ENCODE peak calls at places on chromosome 1, in seven cellular contexts. J, W, T, A, P, C and S are unnamed samples.
A peak's percentile ranks its signal among the peaks of the same experiment; 100 is the strongest.

GRCh38 chr1:111323231-111323630 is 32.6 kb downstream of the CHIA start:
- DNase-seq in J (no peak), W (no peak), P (no peak), T (no peak), C (no peak), A (no peak), S (no peak)

GRCh38 chr1:230393722-230394121 is 32.4 kb downstream of the PGBD5 start:
- DNase-seq in P (no peak), T (no peak), J (no peak), W (no peak), A (no peak), C (no peak), S (no peak)

GRCh38 chr1:70911861-70912260 is 135.8 kb downstream of the PTGER3 start:
- DNase-seq in C (no peak), T (no peak), W (no peak), J (no peak), A (no peak), P (no peak), S (no peak)

GRCh38 chr1:181623850-181624249 is 140.5 kb downstream of the CACNA1E start:
- DNase-seq in W (no peak), J (no peak), P (no peak), C (no peak), T (no peak), A (no peak), S (no peak)

GRCh38 chr1:30400436-30400975 is 322.9 kb downstream of the MATN1 start:
- DNase-seq in P (no peak), W (no peak), C (no peak), A (no peak), T (no peak), J (no peak), S (no peak)

GRCh38 chr1:20216574-20216973 is 30.3 kb upstream of the PLA2G2C start:
- DNase-seq in J (no peak), C (no peak), A (no peak), T (no peak), W (no peak), P (no peak), S (no peak)

GRCh38 chr1:109396513-109396839 is 1.2 kb downstream of the SORT1 start:
- DNase-seq in P (no peak), T (no peak), J (no peak), A (no peak), W (no peak), C (no peak), S (no peak)

GRCh38 chr1:64126581-64126980 is 76.8 kb upstream of the UBE2U start:
- DNase-seq in T (no peak), W (no peak), P (no peak), C (no peak), A (no peak), J (no peak), S (no peak)

GRCh38 chr1:34885405-34886247 is 26.1 kb upstream of the SMIM12 start:
- DNase-seq in W (no peak), A (peak; percentile 56), J (no peak), P (no peak), T (no peak), C (peak; percentile 60), S (peak; percentile 16)

GRCh38 chr1:3068400-3069361 is at the start of gene PRDM16:
- DNase-seq in W (no peak), J (peak; percentile 73), P (peak; percentile 70), C (no peak), T (no peak), A (peak; percentile 39), S (no peak)

GRCh38 chr1:245220381-245220985 is 65.7 kb downstream of the KIF26B start:
- DNase-seq in W (no peak), P (no peak), C (no peak), T (no peak), J (no peak), A (no peak), S (no peak)

GRCh38 chr1:153626929-153627796 is at the start of gene S100A13:
- DNase-seq in W (peak; percentile 65), C (no peak), P (peak; percentile 82), A (peak; percentile 88), J (peak; percentile 94), T (no peak), S (peak; percentile 95)

GRCh38 chr1:9128161-9128519 is 762 bp downstream of the GPR157 start:
- DNase-seq in J (no peak), A (no peak), W (no peak), P (peak; percentile 51), C (no peak), T (no peak), S (no peak)

GRCh38 chr1:94323311-94324167 is 86.2 kb upstream of the ARHGAP29 start:
- DNase-seq in T (no peak), C (no peak), W (no peak), J (no peak), P (no peak), A (no peak), S (no peak)